ENCODE peak calls at places on chromosomes 3 and 15, in eight cellular contexts. T is spleen; W is HAP-1; U is H7; S is CD8-positive, alpha-beta T cell; V is pancreas; X is brain microvascular endothelial cell; J is aorta. P is an unnamed sample.

GRCh38 chr3:139522421-139522820 is 17.1 kb downstream of the RBP1 start:
- DNase-seq in T (no peak), W (no peak), U (peak), S (no peak), V (no peak), X (no peak), J (no peak), P (no peak)

GRCh38 chr15:90665288-90666134 is 51.6 kb upstream of the BLM start:
- DNase-seq in T (peak), W (no peak), U (peak), S (peak), V (peak), X (peak), J (peak), P (peak)

GRCh38 chr3:127629462-127630403 is 748 bp downstream of the PODXL2 start:
- DNase-seq in T (no peak), W (peak), U (peak), S (peak), V (no peak), X (no peak), J (peak), P (peak)

GRCh38 chr3:108218811-108219210 is 3.4 kb downstream of the IFT57 start:
- DNase-seq in T (no peak), W (no peak), U (no peak), S (no peak), V (no peak), X (no peak), J (no peak), P (no peak)

GRCh38 chr3:25910997-25911396 is 121.1 kb downstream of the OXSM start:
- DNase-seq in T (no peak), W (peak), U (no peak), S (no peak), V (no peak), X (peak), J (no peak), P (peak)

GRCh38 chr15:92714071-92714456 is 58.5 kb upstream of the FAM174B start:
- DNase-seq in T (no peak), W (peak), U (peak), S (no peak), V (no peak), X (peak), J (no peak), P (no peak)

GRCh38 chr15:25776071-25776740 is 86.9 kb downstream of the ATP10A start:
- DNase-seq in T (no peak), W (no peak), U (peak), S (no peak), V (no peak), X (no peak), J (peak), P (no peak)

GRCh38 chr3:71536376-71536965 is 47.1 kb downstream of the FOXP1 start:
- DNase-seq in T (no peak), W (no peak), U (no peak), S (no peak), V (no peak), X (no peak), J (no peak), P (no peak)

GRCh38 chr3:98353554-98353953 is at the start of gene OR5K4:
- DNase-seq in T (no peak), W (no peak), U (no peak), S (no peak), V (no peak), X (no peak), J (no peak), P (no peak)

GRCh38 chr3:14913071-14913925 is 34.1 kb upstream of the NR2C2 start:
- DNase-seq in T (no peak), W (no peak), U (peak), S (no peak), V (no peak), X (no peak), J (no peak), P (no peak)

DNA sequence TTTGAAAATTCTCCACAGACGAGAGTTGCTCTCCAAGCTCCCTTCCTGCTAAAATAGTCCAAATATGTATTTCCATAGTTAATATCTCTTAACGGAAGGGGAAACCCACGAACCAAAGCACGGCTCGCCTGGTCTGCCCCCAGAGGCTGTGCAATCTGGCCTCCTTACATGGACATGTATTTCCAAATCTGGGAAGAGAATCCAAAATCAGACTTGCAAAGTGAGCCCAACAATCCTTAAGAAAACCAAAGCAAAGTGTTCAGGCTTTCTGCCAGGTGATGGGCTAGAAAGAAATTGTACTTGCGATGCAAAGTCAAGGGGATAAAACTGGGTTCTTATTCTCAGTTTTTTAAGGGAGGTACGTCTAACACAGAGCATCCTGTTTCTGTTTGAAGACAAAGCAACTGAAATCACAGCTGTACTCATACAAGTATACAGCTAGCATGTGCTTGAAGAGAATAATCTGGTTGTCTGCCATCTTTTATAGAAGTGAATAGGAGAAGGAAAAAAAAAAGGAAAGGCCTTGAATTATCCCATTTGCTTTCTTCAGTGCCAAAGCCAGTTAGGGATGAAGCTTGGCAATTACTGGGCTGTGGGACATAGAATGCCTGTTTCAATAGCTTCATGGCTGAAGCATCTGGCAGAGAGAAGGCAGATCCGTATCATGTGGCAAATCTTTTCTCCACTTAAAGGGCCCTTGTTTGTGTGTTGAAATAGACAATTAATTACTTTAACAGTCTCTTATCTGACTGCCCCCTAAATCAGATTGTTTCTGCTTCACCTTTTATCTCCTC is 48.4 kb downstream of the LRIG1 start:
- DNase-seq in T (no peak), W (no peak), U (no peak), S (no peak), V (no peak), X (no peak), J (no peak), P (no peak)
- H3K4me3 ChIP-seq in T (no peak), W (no peak), U (no peak), S (no peak), V (no peak), X (no peak), J (no peak), P (no peak)

GRCh38 chr15:61641645-61642044 is 412.5 kb upstream of the RORA start:
- DNase-seq in T (no peak), W (no peak), U (no peak), S (no peak), V (no peak), X (no peak), J (no peak), P (no peak)

GRCh38 chr15:61639491-61639890 is 410.4 kb upstream of the RORA start:
- DNase-seq in T (no peak), W (no peak), U (no peak), S (no peak), V (no peak), X (no peak), J (no peak), P (no peak)

GRCh38 chr15:61644550-61644949 is 415.4 kb upstream of the RORA start:
- DNase-seq in T (no peak), W (no peak), U (no peak), S (no peak), V (no peak), X (no peak), J (no peak), P (no peak)

GRCh38 chr15:61634837-61635236 is 405.7 kb upstream of the RORA start:
- DNase-seq in T (no peak), W (no peak), U (no peak), S (no peak), V (no peak), X (no peak), J (no peak), P (no peak)

DNA sequence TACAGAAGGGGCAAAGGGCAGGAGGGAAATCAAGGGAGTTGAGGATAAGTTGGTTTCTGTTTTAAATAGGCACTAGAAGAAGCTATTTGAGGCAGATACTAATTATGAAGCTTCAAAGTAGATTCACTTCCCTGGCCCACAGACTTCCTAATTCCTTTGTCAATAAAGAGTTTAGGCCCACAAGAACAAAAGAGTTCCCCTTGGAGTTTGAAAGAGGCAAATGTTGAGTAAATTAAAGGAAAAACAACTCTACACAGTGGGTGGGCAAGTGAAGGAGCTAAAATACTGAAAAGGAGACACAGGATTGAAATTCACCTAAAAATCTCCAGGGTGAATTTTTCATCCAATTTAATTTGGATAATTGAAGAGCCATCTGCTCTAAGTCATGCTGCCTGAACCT is 411.6 kb upstream of the RORA start:
- DNase-seq in T (no peak), W (no peak), U (no peak), S (no peak), V (no peak), X (no peak), J (no peak), P (no peak)
- H3K4me3 ChIP-seq in T (no peak), W (no peak), U (no peak), S (no peak), V (no peak), X (no peak), J (no peak), P (no peak)

DNA sequence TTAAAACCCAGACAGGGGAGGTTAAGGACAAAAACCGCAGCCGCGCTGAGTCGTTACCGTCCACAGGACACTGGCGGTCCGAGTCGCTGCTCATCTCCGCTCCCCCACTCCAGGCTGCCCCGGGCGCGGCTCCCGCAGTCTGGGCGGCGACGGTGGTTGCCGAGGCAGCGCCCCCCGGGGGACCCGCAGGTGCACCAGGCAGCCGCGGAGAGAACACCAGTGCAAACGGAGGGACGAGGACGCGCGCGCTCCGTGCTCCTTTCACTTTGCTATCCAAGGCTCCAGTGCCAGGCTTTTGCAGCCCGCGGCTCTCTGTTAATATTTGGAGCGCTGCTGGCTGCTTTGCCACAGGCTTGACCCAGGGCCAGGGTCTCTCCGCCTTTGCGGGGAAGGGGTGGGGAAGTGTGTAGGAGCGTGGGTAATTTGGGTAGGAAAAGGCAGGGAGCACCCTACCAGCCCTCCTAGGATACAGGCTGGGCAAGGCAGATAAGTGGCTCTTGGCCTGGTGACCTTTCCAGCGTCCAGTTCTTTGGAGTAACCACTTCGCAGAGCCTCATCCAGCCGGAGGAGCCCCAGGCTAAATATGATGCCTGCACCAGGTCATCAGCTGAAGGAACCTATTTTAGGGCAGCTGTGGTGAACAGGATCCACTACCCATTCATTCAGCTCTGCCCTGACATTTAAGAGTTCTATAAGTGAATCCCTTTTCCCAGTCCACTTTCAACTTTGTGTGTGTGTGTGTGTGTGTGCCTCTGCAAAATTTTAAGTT is at the start of gene GADL1:
- DNase-seq in T (peak), W (peak), U (peak), S (no peak), V (no peak), X (peak), J (peak), P (peak)
- H3K4me3 ChIP-seq in T (peak), W (peak), U (peak), S (peak), V (peak), X (peak), J (peak), P (peak)

GRCh38 chr3:106305882-106306445 is 437.2 kb upstream of the CBLB start:
- DNase-seq in T (no peak), W (no peak), U (no peak), S (no peak), V (no peak), X (no peak), J (no peak), P (no peak)

GRCh38 chr3:106299300-106300098 is 430.7 kb upstream of the CBLB start:
- DNase-seq in T (no peak), W (no peak), U (no peak), S (no peak), V (no peak), X (peak), J (no peak), P (no peak)

GRCh38 chr3:106305127-106305526 is 436.3 kb upstream of the CBLB start:
- DNase-seq in T (no peak), W (no peak), U (no peak), S (no peak), V (no peak), X (no peak), J (no peak), P (no peak)

GRCh38 chr3:106302451-106303221 is 433.8 kb upstream of the CBLB start:
- DNase-seq in T (no peak), W (no peak), U (no peak), S (no peak), V (no peak), X (no peak), J (no peak), P (no peak)
- H3K4me3 ChIP-seq in T (no peak), W (no peak), U (no peak), S (no peak), V (no peak), X (no peak), J (no peak), P (no peak)